ENCODE peak calls at places on chromosomes 1 and 21, in nine cellular contexts. One of them, this sample, is unnamed.

GRCh38 chr21:42843021-42843420 is 36.3 kb downstream of the WDR4 start:
- DNase-seq in CD8-positive, alpha-beta memory T cell: no peak
- DNase-seq in myocyte: no peak
- DNase-seq in midbrain: no peak
- DNase-seq in mesenteric fat pad: peak
- DNase-seq in left ventricle myocardium inferior: no peak
- DNase-seq in left lobe of liver: peak
- DNase-seq in kidney tubule cell: no peak
- DNase-seq in activated B cell treated with CpG ODN at 0.5 μM for 24 hours: no peak
- DNase-seq in this sample: no peak

GRCh38 chr1:7372477-7373120 is 398.5 kb upstream of the VAMP3 start:
- DNase-seq in left lobe of liver: no peak
- DNase-seq in mesenteric fat pad: no peak
- DNase-seq in myocyte: no peak
- DNase-seq in midbrain: no peak
- DNase-seq in kidney tubule cell: no peak
- DNase-seq in left ventricle myocardium inferior: no peak
- DNase-seq in CD8-positive, alpha-beta memory T cell: no peak
- DNase-seq in activated B cell treated with CpG ODN at 0.5 μM for 24 hours: no peak
- DNase-seq in this sample: no peak

GRCh38 chr1:10755977-10756521 is 40.4 kb downstream of the CASZ1 start:
- DNase-seq in mesenteric fat pad: no peak
- DNase-seq in myocyte: peak
- DNase-seq in activated B cell treated with CpG ODN at 0.5 μM for 24 hours: peak
- DNase-seq in CD8-positive, alpha-beta memory T cell: peak
- DNase-seq in left ventricle myocardium inferior: peak
- DNase-seq in midbrain: no peak
- DNase-seq in kidney tubule cell: peak
- DNase-seq in left lobe of liver: no peak
- DNase-seq in this sample: peak

GRCh38 chr1:236930503-236930902 is 73.7 kb downstream of the MT1HL1 start:
- DNase-seq in mesenteric fat pad: no peak
- DNase-seq in left ventricle myocardium inferior: no peak
- DNase-seq in kidney tubule cell: no peak
- DNase-seq in midbrain: no peak
- DNase-seq in myocyte: no peak
- DNase-seq in activated B cell treated with CpG ODN at 0.5 μM for 24 hours: no peak
- DNase-seq in left lobe of liver: no peak
- DNase-seq in CD8-positive, alpha-beta memory T cell: no peak
- DNase-seq in this sample: no peak

GRCh38 chr21:45330851-45331261 is 43.2 kb upstream of the POFUT2 start:
- DNase-seq in left lobe of liver: no peak
- DNase-seq in myocyte: no peak
- DNase-seq in left ventricle myocardium inferior: peak
- DNase-seq in midbrain: no peak
- DNase-seq in activated B cell treated with CpG ODN at 0.5 μM for 24 hours: no peak
- DNase-seq in CD8-positive, alpha-beta memory T cell: no peak
- DNase-seq in kidney tubule cell: no peak
- DNase-seq in mesenteric fat pad: no peak
- DNase-seq in this sample: no peak

GRCh38 chr1:241927321-241927720 is 30.2 kb upstream of the BECN2 start:
- DNase-seq in mesenteric fat pad: no peak
- DNase-seq in CD8-positive, alpha-beta memory T cell: no peak
- DNase-seq in activated B cell treated with CpG ODN at 0.5 μM for 24 hours: no peak
- DNase-seq in myocyte: no peak
- DNase-seq in midbrain: no peak
- DNase-seq in left ventricle myocardium inferior: no peak
- DNase-seq in left lobe of liver: no peak
- DNase-seq in kidney tubule cell: no peak
- DNase-seq in this sample: no peak

GRCh38 chr1:42427240-42427639 is 28.6 kb downstream of the ZMYND12 start:
- DNase-seq in left ventricle myocardium inferior: no peak
- DNase-seq in midbrain: no peak
- DNase-seq in activated B cell treated with CpG ODN at 0.5 μM for 24 hours: no peak
- DNase-seq in myocyte: no peak
- DNase-seq in CD8-positive, alpha-beta memory T cell: no peak
- DNase-seq in left lobe of liver: no peak
- DNase-seq in mesenteric fat pad: no peak
- DNase-seq in kidney tubule cell: no peak
- DNase-seq in this sample: no peak

GRCh38 chr1:224791362-224791941 is 138.0 kb upstream of the DNAH14 start:
- DNase-seq in CD8-positive, alpha-beta memory T cell: no peak
- DNase-seq in myocyte: no peak
- DNase-seq in left lobe of liver: no peak
- DNase-seq in midbrain: no peak
- DNase-seq in activated B cell treated with CpG ODN at 0.5 μM for 24 hours: no peak
- DNase-seq in mesenteric fat pad: no peak
- DNase-seq in left ventricle myocardium inferior: no peak
- DNase-seq in kidney tubule cell: no peak
- DNase-seq in this sample: no peak

GRCh38 chr1:200139661-200140250 is 112.2 kb downstream of the NR5A2 start:
- DNase-seq in CD8-positive, alpha-beta memory T cell: peak
- DNase-seq in left ventricle myocardium inferior: no peak
- DNase-seq in kidney tubule cell: peak
- DNase-seq in left lobe of liver: no peak
- DNase-seq in activated B cell treated with CpG ODN at 0.5 μM for 24 hours: no peak
- DNase-seq in mesenteric fat pad: no peak
- DNase-seq in midbrain: no peak
- DNase-seq in myocyte: peak
- DNase-seq in this sample: peak

GRCh38 chr1:175823401-175823800 is 80.0 kb upstream of the TNR start:
- DNase-seq in midbrain: no peak
- DNase-seq in left ventricle myocardium inferior: no peak
- DNase-seq in CD8-positive, alpha-beta memory T cell: no peak
- DNase-seq in left lobe of liver: no peak
- DNase-seq in kidney tubule cell: no peak
- DNase-seq in myocyte: no peak
- DNase-seq in activated B cell treated with CpG ODN at 0.5 μM for 24 hours: no peak
- DNase-seq in mesenteric fat pad: no peak
- DNase-seq in this sample: no peak

GRCh38 chr21:42312626-42313104 is 2.5 kb downstream of the TFF3 start:
- DNase-seq in left lobe of liver: no peak
- DNase-seq in activated B cell treated with CpG ODN at 0.5 μM for 24 hours: no peak
- DNase-seq in left ventricle myocardium inferior: no peak
- DNase-seq in CD8-positive, alpha-beta memory T cell: no peak
- DNase-seq in midbrain: no peak
- DNase-seq in kidney tubule cell: no peak
- DNase-seq in mesenteric fat pad: no peak
- DNase-seq in myocyte: peak
- DNase-seq in this sample: no peak

GRCh38 chr1:235075121-235075954 is 53.3 kb downstream of the TOMM20 start:
- DNase-seq in activated B cell treated with CpG ODN at 0.5 μM for 24 hours: peak
- DNase-seq in midbrain: peak
- DNase-seq in left ventricle myocardium inferior: peak
- DNase-seq in left lobe of liver: peak
- DNase-seq in CD8-positive, alpha-beta memory T cell: peak
- DNase-seq in mesenteric fat pad: peak
- DNase-seq in myocyte: peak
- DNase-seq in kidney tubule cell: peak
- DNase-seq in this sample: no peak

GRCh38 chr1:197909346-197909745 is 6.9 kb downstream of the C1orf53 start:
- DNase-seq in myocyte: no peak
- DNase-seq in kidney tubule cell: no peak
- DNase-seq in CD8-positive, alpha-beta memory T cell: no peak
- DNase-seq in activated B cell treated with CpG ODN at 0.5 μM for 24 hours: peak
- DNase-seq in midbrain: no peak
- DNase-seq in left lobe of liver: no peak
- DNase-seq in left ventricle myocardium inferior: no peak
- DNase-seq in mesenteric fat pad: no peak
- DNase-seq in this sample: no peak

GRCh38 chr21:26819944-26820343 is 25.3 kb downstream of the ADAMTS1 start:
- DNase-seq in midbrain: no peak
- DNase-seq in mesenteric fat pad: no peak
- DNase-seq in activated B cell treated with CpG ODN at 0.5 μM for 24 hours: no peak
- DNase-seq in kidney tubule cell: peak
- DNase-seq in myocyte: no peak
- DNase-seq in left lobe of liver: no peak
- DNase-seq in left ventricle myocardium inferior: no peak
- DNase-seq in CD8-positive, alpha-beta memory T cell: no peak
- DNase-seq in this sample: no peak

GRCh38 chr1:225760531-225760930 is 17.1 kb upstream of the SRP9 start:
- DNase-seq in myocyte: no peak
- DNase-seq in mesenteric fat pad: peak
- DNase-seq in activated B cell treated with CpG ODN at 0.5 μM for 24 hours: no peak
- DNase-seq in left ventricle myocardium inferior: no peak
- DNase-seq in kidney tubule cell: no peak
- DNase-seq in CD8-positive, alpha-beta memory T cell: no peak
- DNase-seq in left lobe of liver: no peak
- DNase-seq in midbrain: no peak
- DNase-seq in this sample: no peak

GRCh38 chr1:22676916-22677601 is 24.0 kb downstream of the C1QB start:
- DNase-seq in midbrain: no peak
- DNase-seq in left lobe of liver: no peak
- DNase-seq in CD8-positive, alpha-beta memory T cell: no peak
- DNase-seq in left ventricle myocardium inferior: no peak
- DNase-seq in myocyte: no peak
- DNase-seq in mesenteric fat pad: no peak
- DNase-seq in kidney tubule cell: no peak
- DNase-seq in activated B cell treated with CpG ODN at 0.5 μM for 24 hours: no peak
- DNase-seq in this sample: no peak

GRCh38 chr1:22975694-22976093 is 3.0 kb upstream of the LACTBL1 start:
- DNase-seq in midbrain: no peak
- DNase-seq in left lobe of liver: no peak
- DNase-seq in myocyte: no peak
- DNase-seq in kidney tubule cell: peak
- DNase-seq in mesenteric fat pad: no peak
- DNase-seq in activated B cell treated with CpG ODN at 0.5 μM for 24 hours: no peak
- DNase-seq in left ventricle myocardium inferior: no peak
- DNase-seq in CD8-positive, alpha-beta memory T cell: no peak
- DNase-seq in this sample: no peak